ENCODE peak calls at places on chromosomes 11 and 22, in ten cellular contexts. H, J, L, R, V, K, C, Q, G and W are unnamed samples.
A peak's percentile ranks its signal among the peaks of the same experiment; 100 is the strongest.

GRCh38 chr11:704799-705645 is 1.0 kb upstream of the EPS8L2 start:
- DNase-seq in Q (peak; percentile 66), G (no peak), K (no peak), V (peak; percentile 79), J (no peak), L (no peak), C (no peak), H (peak; percentile 85), R (peak; percentile 85), W (no peak)

GRCh38 chr11:62061356-62062222 is 62.2 kb upstream of the INCENP start:
- DNase-seq in K (no peak), Q (no peak), R (no peak), C (no peak), V (no peak), G (no peak), L (no peak), J (no peak), H (no peak), W (no peak)

GRCh38 chr11:74268451-74268850 is 43.0 kb downstream of the P4HA3 start:
- DNase-seq in V (no peak), K (no peak), C (no peak), G (no peak), R (no peak), L (no peak), H (no peak), Q (no peak), J (no peak), W (no peak)

GRCh38 chr11:63639195-63639832 is 25.1 kb upstream of the PLAAT3 start:
- DNase-seq in V (no peak), G (peak; percentile 64), L (peak; percentile 44), C (no peak), H (no peak), Q (no peak), K (no peak), R (no peak), J (peak; percentile 25), W (no peak)

GRCh38 chr22:46694423-46695170 is 43.5 kb downstream of the CERK start:
- DNase-seq in C (no peak), R (no peak), V (no peak), L (no peak), G (no peak), J (no peak), Q (no peak), K (no peak), H (peak; percentile 29), W (no peak)

GRCh38 chr11:41578421-41579047 is 119.1 kb upstream of the LRRC4C start:
- DNase-seq in H (no peak), Q (no peak), R (no peak), G (no peak), V (no peak), K (no peak), L (peak; percentile 46), J (no peak), C (no peak), W (no peak)

GRCh38 chr11:61488651-61489291 is 19.8 kb upstream of the LRRC10B start:
- DNase-seq in C (peak; percentile 28), Q (peak; percentile 93), J (no peak), R (no peak), K (no peak), L (no peak), H (no peak), G (no peak), V (no peak), W (no peak)

GRCh38 chr11:19715373-19715772 is 2.7 kb downstream of the NAV2 start:
- DNase-seq in V (no peak), L (no peak), G (peak; percentile 82), H (no peak), R (no peak), Q (peak; percentile 74), K (no peak), J (no peak), C (peak; percentile 91), W (no peak)

GRCh38 chr11:31870609-31871309 is 59.6 kb upstream of the PAX6 start:
- DNase-seq in G (peak; percentile 28), J (no peak), H (peak; percentile 47), V (no peak), C (peak; percentile 39), R (peak; percentile 32), K (no peak), L (peak; percentile 24), Q (no peak), W (peak; percentile 86)

GRCh38 chr11:91261513-91261912 is 963.1 kb upstream of the FAT3 start:
- DNase-seq in C (no peak), V (no peak), H (no peak), G (no peak), Q (no peak), K (no peak), L (no peak), J (no peak), R (no peak), W (no peak)

GRCh38 chr11:23212829-23213228 is 352.6 kb upstream of the CCDC179 start:
- DNase-seq in G (no peak), R (no peak), J (no peak), K (no peak), V (no peak), Q (no peak), C (no peak), H (no peak), L (no peak), W (no peak)

GRCh38 chr22:23305922-23306374 is 125.6 kb downstream of the BCR start:
- DNase-seq in J (no peak), Q (peak; percentile 95), L (no peak), H (peak; percentile 62), G (peak; percentile 27), K (no peak), R (peak; percentile 64), C (peak; percentile 89), V (no peak), W (peak; percentile 45)

GRCh38 chr11:118343981-118344521 is at the start of gene CD3G:
- DNase-seq in Q (no peak), H (no peak), J (no peak), G (no peak), L (no peak), C (no peak), V (no peak), R (no peak), K (no peak), W (no peak)

GRCh38 chr22:42313804-42314581 is 43.5 kb upstream of the TCF20 start:
- DNase-seq in G (no peak), J (peak; percentile 61), Q (no peak), C (peak; percentile 4), L (peak; percentile 15), V (no peak), H (no peak), R (no peak), K (no peak), W (no peak)
- TF ChIP-seq CTCF in G (no peak), J (peak; percentile 73), Q (no peak), C (peak; percentile 60), L (peak; percentile 30), V (no peak), H (peak; percentile 25), R (peak; percentile 1), K (no peak), W (peak; percentile 94)

GRCh38 chr11:67648140-67648795 is 2.3 kb downstream of the ACY3 start:
- DNase-seq in G (no peak), L (peak; percentile 85), Q (no peak), C (no peak), R (no peak), V (peak; percentile 31), J (peak; percentile 95), H (no peak), K (no peak), W (no peak)
- TF ChIP-seq CTCF in G (no peak), L (peak; percentile 88), Q (no peak), C (peak; percentile 34), R (no peak), V (no peak), J (peak; percentile 89), H (no peak), K (no peak), W (no peak)

GRCh38 chr22:16935209-16935608 is 72.8 kb downstream of the GAB4 start:
- DNase-seq in K (no peak), R (peak; percentile 19), J (no peak), G (no peak), Q (no peak), H (no peak), L (no peak), C (no peak), V (no peak), W (no peak)

GRCh38 chr22:16936625-16937024 is 71.4 kb downstream of the GAB4 start:
- DNase-seq in K (no peak), J (no peak), Q (no peak), V (no peak), R (peak; percentile 13), L (no peak), G (no peak), H (no peak), C (no peak), W (no peak)

GRCh38 chr22:16933274-16933923 is 74.6 kb downstream of the GAB4 start:
- DNase-seq in L (no peak), Q (no peak), J (no peak), K (no peak), R (no peak), C (no peak), G (no peak), H (no peak), V (no peak), W (no peak)

GRCh38 chr22:16933924-16934282 is 74.1 kb downstream of the GAB4 start:
- DNase-seq in H (no peak), L (no peak), C (no peak), K (no peak), Q (no peak), R (no peak), V (no peak), G (no peak), J (no peak), W (no peak)

DNA sequence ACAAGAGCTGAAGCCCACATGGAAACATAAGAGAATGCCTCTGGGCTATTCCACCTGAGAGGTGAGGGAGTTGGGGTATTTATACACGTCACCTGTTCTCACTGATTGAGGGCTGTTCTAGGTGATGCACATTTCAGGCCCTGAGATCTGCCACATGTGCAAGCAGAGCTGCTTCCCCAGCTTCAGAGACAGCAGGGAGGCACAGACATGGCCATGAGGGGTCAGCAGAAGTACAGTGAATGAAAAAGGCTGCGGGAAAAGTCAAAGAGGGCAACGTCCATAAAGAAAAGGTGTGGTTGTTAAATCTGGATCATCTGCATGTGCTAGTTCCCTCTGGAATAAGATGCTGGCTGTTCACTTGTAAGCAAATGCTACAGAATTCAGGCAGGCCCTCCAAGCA is 75.4 kb downstream of the GAB4 start:
- DNase-seq in C (no peak), L (no peak), H (no peak), K (no peak), J (no peak), Q (no peak), R (peak; percentile 13), G (no peak), V (no peak), W (no peak)
- TF ChIP-seq CTCF in C (no peak), L (peak; percentile 25), H (no peak), K (no peak), J (peak; percentile 33), Q (no peak), R (no peak), G (peak; percentile 33), V (no peak), W (no peak)

DNA sequence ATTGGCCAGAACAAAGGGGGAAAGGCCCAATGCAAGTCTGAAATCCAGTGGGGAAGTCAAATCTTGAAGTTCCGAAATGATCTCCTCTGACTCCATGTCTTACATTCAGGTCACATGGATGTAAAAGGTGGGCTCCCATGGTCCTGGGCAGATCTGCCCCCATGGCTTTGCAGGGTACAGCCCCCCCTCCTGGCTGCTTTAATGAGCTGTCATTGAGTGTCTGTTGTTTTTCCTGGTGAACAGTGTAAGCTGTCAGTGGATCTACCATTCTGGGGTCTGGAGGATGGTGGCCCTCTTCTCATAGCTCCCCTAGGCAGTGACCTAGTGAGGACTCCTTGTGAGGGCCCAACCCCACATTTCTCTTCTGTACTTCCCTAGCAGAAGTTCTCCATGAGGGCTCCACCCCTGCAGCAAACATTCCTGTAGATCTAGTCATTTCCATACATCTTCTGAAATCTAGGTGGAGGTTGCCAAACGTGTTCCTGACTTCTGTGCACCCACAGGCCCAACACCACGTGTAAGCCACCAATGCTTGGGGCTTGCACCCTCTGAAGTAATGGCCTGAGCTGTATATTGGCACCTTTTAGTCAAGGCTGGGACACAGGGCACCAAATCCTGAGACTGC is 9.3 kb downstream of the CARD18 start:
- DNase-seq in R (no peak), Q (no peak), V (no peak), C (no peak), H (no peak), G (no peak), K (no peak), J (no peak), L (no peak), W (no peak)
- TF ChIP-seq CTCF in R (no peak), Q (no peak), V (no peak), C (no peak), H (no peak), G (no peak), K (no peak), J (no peak), L (no peak), W (no peak)